ENCODE peak calls at places on chromosomes 4 and X, in nine cellular contexts. X is epithelial cell of esophagus, Y is HCT116, Z is tibial nerve, G is fibroblast of mammary gland, V is heart left ventricle, H is stomach, I is body of pancreas, T is H1. O is an unnamed sample.

GRCh38 chr4:73001885-73002284 is 67.6 kb downstream of the COX18 start:
- DNase-seq in X (no peak), Y (no peak), Z (no peak), G (no peak), V (no peak), H (no peak), I (no peak), T (no peak), O (no peak)

GRCh38 chr4:792729-793108 is 33.2 kb downstream of the CPLX1 start:
- DNase-seq in X (no peak), Y (no peak), Z (peak), G (no peak), V (no peak), H (no peak), I (no peak), T (no peak), O (no peak)

GRCh38 chr4:2065106-2065930 is 6.2 kb downstream of the NAT8L start:
- DNase-seq in X (no peak), Y (no peak), Z (no peak), G (no peak), V (peak), H (no peak), I (no peak), T (no peak), O (no peak)

GRCh38 chrX:133600536-133600935 is 185.2 kb upstream of the GPC4 start:
- DNase-seq in X (no peak), Y (no peak), Z (no peak), G (peak), V (no peak), H (no peak), I (no peak), T (no peak), O (no peak)

GRCh38 chr4:138957302-138957701 is 58.3 kb upstream of the NOCT start:
- DNase-seq in X (no peak), Y (no peak), Z (no peak), G (no peak), V (no peak), H (no peak), I (no peak), T (peak), O (no peak)

GRCh38 chrX:117510453-117510852 is 606.2 kb downstream of the KLHL13 start:
- DNase-seq in X (peak), Y (no peak), Z (no peak), G (no peak), V (no peak), H (no peak), I (no peak), T (no peak), O (no peak)

GRCh38 chrX:41245641-41246040 is 88.3 kb upstream of the DDX3X start:
- DNase-seq in X (no peak), Y (no peak), Z (no peak), G (no peak), V (no peak), H (no peak), I (no peak), T (no peak), O (no peak)

GRCh38 chrX:134144231-134144630 is 92.8 kb upstream of the CCDC160 start:
- DNase-seq in X (peak), Y (peak), Z (no peak), G (peak), V (no peak), H (no peak), I (no peak), T (no peak), O (no peak)

GRCh38 chrX:74133156-74133796 is 170.7 kb upstream of the ZCCHC13 start:
- DNase-seq in X (peak), Y (peak), Z (no peak), G (peak), V (no peak), H (no peak), I (no peak), T (no peak), O (peak)

GRCh38 chr4:108416831-108417230 is 203.5 kb upstream of the RPL34 start:
- DNase-seq in X (no peak), Y (no peak), Z (no peak), G (no peak), V (no peak), H (no peak), I (no peak), T (no peak), O (no peak)

GRCh38 chr4:104589264-104589868 is 94.7 kb upstream of the CXXC4 start:
- DNase-seq in X (no peak), Y (no peak), Z (no peak), G (no peak), V (no peak), H (no peak), I (no peak), T (no peak), O (no peak)

GRCh38 chr4:177427097-177427665 is 15.1 kb downstream of the AGA start:
- DNase-seq in X (peak), Y (no peak), Z (no peak), G (peak), V (no peak), H (no peak), I (no peak), T (no peak), O (peak)

GRCh38 chrX:13013353-13014110 is 30.9 kb downstream of the FAM9C start:
- DNase-seq in X (peak), Y (no peak), Z (no peak), G (peak), V (peak), H (no peak), I (peak), T (no peak), O (no peak)

GRCh38 chr4:114192854-114193253 is 213.4 kb upstream of the ARSJ start:
- DNase-seq in X (no peak), Y (no peak), Z (no peak), G (no peak), V (no peak), H (no peak), I (no peak), T (no peak), O (no peak)

GRCh38 chrX:130105226-130105625 is 5.1 kb downstream of the ELF4 start:
- DNase-seq in X (no peak), Y (no peak), Z (no peak), G (no peak), V (peak), H (no peak), I (no peak), T (no peak), O (no peak)

GRCh38 chr4:56118845-56119244 is 170.1 kb downstream of the CEP135 start:
- DNase-seq in X (no peak), Y (no peak), Z (no peak), G (no peak), V (no peak), H (no peak), I (no peak), T (no peak), O (no peak)

GRCh38 chr4:79317711-79318110 is 8.2 kb downstream of the NAA11 start:
- DNase-seq in X (no peak), Y (no peak), Z (no peak), G (no peak), V (no peak), H (no peak), I (no peak), T (no peak), O (no peak)

GRCh38 chr4:1910643-1911042 is 39.5 kb downstream of the NSD2 start:
- DNase-seq in X (peak), Y (no peak), Z (no peak), G (peak), V (no peak), H (peak), I (peak), T (peak), O (peak)

GRCh38 chr4:165207016-165207430 is 338 bp upstream of the KLHL2 start:
- DNase-seq in X (peak), Y (no peak), Z (no peak), G (peak), V (no peak), H (no peak), I (peak), T (no peak), O (no peak)

GRCh38 chr4:104420766-104421165 is 73.9 kb downstream of the CXXC4 start:
- DNase-seq in X (no peak), Y (no peak), Z (no peak), G (no peak), V (no peak), H (no peak), I (no peak), T (no peak), O (no peak)

GRCh38 chrX:40060356-40060845 is 37.4 kb downstream of the BCOR start:
- DNase-seq in X (no peak), Y (no peak), Z (no peak), G (no peak), V (no peak), H (no peak), I (no peak), T (no peak), O (no peak)

GRCh38 chr4:180521181-180521580 is 1722.0 kb upstream of the TENM3 start:
- DNase-seq in X (no peak), Y (no peak), Z (no peak), G (no peak), V (no peak), H (no peak), I (no peak), T (no peak), O (no peak)

GRCh38 chr4:181860668-181861067 is 382.5 kb upstream of the TENM3 start:
- DNase-seq in X (no peak), Y (no peak), Z (no peak), G (peak), V (no peak), H (no peak), I (no peak), T (no peak), O (no peak)

GRCh38 chr4:211033-211511 is 86.8 kb downstream of the ZNF718 start:
- DNase-seq in X (peak), Y (no peak), Z (no peak), G (no peak), V (no peak), H (no peak), I (no peak), T (no peak), O (no peak)

GRCh38 chr4:112147697-112148096 is 2.4 kb downstream of the FAM241A start:
- DNase-seq in X (no peak), Y (no peak), Z (no peak), G (peak), V (peak), H (no peak), I (no peak), T (no peak), O (no peak)

GRCh38 chr4:98430708-98431403 is 169.7 kb downstream of the RAP1GDS1 start:
- DNase-seq in X (peak), Y (peak), Z (no peak), G (peak), V (no peak), H (no peak), I (no peak), T (no peak), O (peak)

GRCh38 chrX:41386222-41386990 is 52.4 kb downstream of the DDX3X start:
- DNase-seq in X (peak), Y (no peak), Z (no peak), G (peak), V (no peak), H (no peak), I (no peak), T (no peak), O (no peak)

GRCh38 chr4:26220704-26221103 is 100.1 kb upstream of the RBPJ start:
- DNase-seq in X (peak), Y (no peak), Z (no peak), G (peak), V (no peak), H (no peak), I (no peak), T (no peak), O (peak)

GRCh38 chr4:172127168-172127567 is 314.0 kb downstream of the GALNTL6 start:
- DNase-seq in X (no peak), Y (no peak), Z (no peak), G (no peak), V (no peak), H (no peak), I (no peak), T (no peak), O (no peak)

GRCh38 chrX:101080326-101080725 is 1.6 kb downstream of the TMEM35A start:
- DNase-seq in X (no peak), Y (no peak), Z (no peak), G (no peak), V (no peak), H (no peak), I (no peak), T (no peak), O (no peak)

GRCh38 chrX:107566603-107567262 is 61.6 kb upstream of the PRPS1 start:
- DNase-seq in X (peak), Y (no peak), Z (no peak), G (no peak), V (no peak), H (no peak), I (no peak), T (no peak), O (no peak)

GRCh38 chr4:62670509-62670908 is 1470.4 kb downstream of the ADGRL3 start:
- DNase-seq in X (no peak), Y (no peak), Z (no peak), G (no peak), V (peak), H (no peak), I (no peak), T (no peak), O (no peak)

GRCh38 chr4:137861682-137862081 is 329.4 kb upstream of the PCDH18 start:
- DNase-seq in X (peak), Y (no peak), Z (no peak), G (peak), V (no peak), H (no peak), I (no peak), T (no peak), O (no peak)

GRCh38 chr4:30256105-30256828 is 463.9 kb upstream of the PCDH7 start:
- DNase-seq in X (peak), Y (no peak), Z (no peak), G (no peak), V (no peak), H (no peak), I (no peak), T (no peak), O (no peak)

GRCh38 chr4:111512081-111512774 is 633.0 kb upstream of the FAM241A start:
- DNase-seq in X (peak), Y (peak), Z (no peak), G (peak), V (no peak), H (no peak), I (no peak), T (no peak), O (peak)

GRCh38 chr4:88033309-88033708 is 25.9 kb downstream of the PKD2 start:
- DNase-seq in X (peak), Y (peak), Z (no peak), G (peak), V (no peak), H (peak), I (peak), T (no peak), O (no peak)
- TF ChIP-seq CTCF in X (peak), Y (peak), Z (peak), G (peak), V (peak), H (no peak), I (peak), T (peak), O (peak)

DNA sequence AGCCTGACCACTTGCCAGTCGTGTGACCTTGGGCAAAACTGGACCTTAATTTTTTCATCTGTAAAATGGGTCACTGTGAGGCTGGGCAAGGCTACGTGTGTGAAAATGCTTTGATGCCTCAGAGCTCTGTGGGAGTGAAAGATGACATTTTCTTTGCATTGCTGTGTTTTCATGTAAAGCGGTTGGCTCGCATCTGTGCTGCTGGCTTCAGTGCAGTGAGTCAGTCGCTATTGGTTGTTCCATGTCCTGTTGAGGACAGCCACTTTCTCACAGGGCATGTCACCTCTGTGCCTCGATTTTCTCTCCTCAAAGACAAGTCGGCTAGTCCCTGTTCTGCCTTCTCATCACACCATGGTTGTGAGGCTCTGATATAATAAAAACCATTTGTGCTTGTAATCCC is 4.4 kb downstream of the MTMR1 start:
- DNase-seq in X (no peak), Y (no peak), Z (no peak), G (no peak), V (no peak), H (no peak), I (no peak), T (no peak), O (no peak)
- H3K4me3 ChIP-seq in X (no peak), Y (no peak), Z (no peak), G (no peak), V (no peak), H (no peak), I (no peak), T (no peak), O (no peak)

GRCh38 chr4:186298034-186298647 is 32.2 kb downstream of the F11 start:
- DNase-seq in X (no peak), Y (no peak), Z (no peak), G (no peak), V (no peak), H (no peak), I (no peak), T (peak), O (no peak)
- TF ChIP-seq CTCF in X (no peak), Y (no peak), Z (no peak), G (no peak), V (no peak), H (no peak), I (no peak), T (peak), O (no peak)

GRCh38 chr4:88738146-88738545 is 40.5 kb upstream of the NAP1L5 start:
- DNase-seq in X (no peak), Y (no peak), Z (no peak), G (no peak), V (no peak), H (no peak), I (no peak), T (no peak), O (no peak)
- H3K4me3 ChIP-seq in X (no peak), Y (no peak), Z (no peak), G (no peak), V (no peak), H (no peak), I (no peak), T (no peak), O (no peak)

GRCh38 chr4:6943012-6943869 is 33.6 kb downstream of the TBC1D14 start:
- DNase-seq in X (peak), Y (peak), Z (no peak), G (no peak), V (no peak), H (no peak), I (no peak), T (no peak), O (no peak)
- TF ChIP-seq CTCF in X (no peak), Y (no peak), Z (no peak), G (no peak), V (no peak), H (no peak), I (no peak), T (no peak), O (no peak)

DNA sequence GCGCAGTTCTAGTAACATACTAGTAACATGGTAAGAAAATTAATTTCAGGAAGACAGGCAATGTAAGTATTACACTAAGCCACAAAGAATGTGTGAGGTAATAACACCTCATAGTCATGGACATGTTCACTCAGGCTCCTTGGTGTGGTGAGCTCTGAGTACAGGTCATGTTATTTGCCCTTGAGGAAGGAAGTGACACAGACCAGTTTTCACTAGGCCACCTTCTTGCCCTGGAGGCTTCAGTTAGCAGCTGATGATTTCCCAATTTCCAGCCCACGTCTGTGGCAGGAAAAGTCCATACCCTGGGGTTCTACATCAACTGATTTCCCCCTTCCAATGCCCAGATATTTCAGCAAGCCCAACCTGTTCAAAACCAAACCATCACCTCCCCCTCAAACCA is 6.7 kb downstream of the APOO start:
- DNase-seq in X (peak), Y (peak), Z (no peak), G (peak), V (no peak), H (no peak), I (no peak), T (no peak), O (no peak)
- H3K4me3 ChIP-seq in X (no peak), Y (no peak), Z (no peak), G (no peak), V (no peak), H (no peak), I (no peak), T (no peak), O (no peak)

DNA sequence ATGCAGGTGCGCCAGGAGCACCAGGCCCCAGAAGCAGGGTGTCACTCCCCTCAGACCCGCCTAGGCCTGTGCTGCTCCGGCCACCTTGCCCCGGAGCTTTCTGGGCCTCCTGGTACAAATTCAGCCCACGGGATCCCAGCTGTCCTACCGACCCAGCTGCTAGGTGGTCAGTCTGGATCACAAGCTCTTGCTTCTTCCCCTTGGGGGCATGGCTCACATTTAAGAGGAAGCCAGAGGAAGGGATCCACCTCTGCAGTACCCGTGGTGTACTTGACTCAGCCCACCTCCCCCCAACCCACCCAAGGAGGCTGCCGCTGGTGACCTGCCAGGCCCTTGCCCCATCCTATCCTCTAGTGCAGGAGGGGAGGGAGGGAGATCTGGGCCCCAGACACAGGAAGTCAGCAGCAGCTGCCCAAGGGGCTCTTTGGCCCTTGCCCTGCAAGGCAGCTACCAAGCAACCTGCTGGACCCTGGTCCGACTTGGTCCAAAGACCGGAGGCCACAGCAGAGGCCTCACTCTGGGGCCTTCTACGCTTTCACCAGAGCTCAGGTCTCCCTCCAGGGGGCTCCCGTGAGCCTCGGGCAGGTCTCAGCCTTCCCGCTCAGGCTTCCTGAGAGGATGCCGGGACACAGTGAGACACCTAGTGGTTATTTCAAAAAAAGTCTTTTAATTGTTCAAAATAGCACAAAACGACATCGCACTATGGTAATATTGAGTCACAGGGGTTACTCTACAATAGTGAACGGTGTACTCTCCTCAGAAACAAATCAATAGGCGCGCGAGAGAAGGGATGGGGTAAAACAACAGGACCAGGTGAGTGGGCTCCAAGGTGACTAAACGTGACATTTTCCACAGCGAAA is 2.7 kb upstream of the RENBP start:
- DNase-seq in X (peak), Y (peak), Z (no peak), G (peak), V (peak), H (peak), I (peak), T (peak), O (no peak)
- TF ChIP-seq CTCF in X (peak), Y (no peak), Z (peak), G (peak), V (peak), H (no peak), I (peak), T (peak), O (peak)

GRCh38 chrX:104564335-104564734 is 1.7 kb upstream of the IL1RAPL2 start:
- DNase-seq in X (no peak), Y (no peak), Z (no peak), G (no peak), V (no peak), H (no peak), I (no peak), T (no peak), O (no peak)

GRCh38 chrX:104566921-104567501 is 1.0 kb downstream of the IL1RAPL2 start:
- DNase-seq in X (peak), Y (no peak), Z (no peak), G (no peak), V (no peak), H (no peak), I (no peak), T (peak), O (no peak)

GRCh38 chrX:104564921-104565703 is 887 bp upstream of the IL1RAPL2 start:
- DNase-seq in X (peak), Y (no peak), Z (no peak), G (no peak), V (no peak), H (no peak), I (no peak), T (no peak), O (no peak)

GRCh38 chrX:104567506-104567905 is 1.5 kb downstream of the IL1RAPL2 start:
- DNase-seq in X (no peak), Y (no peak), Z (no peak), G (no peak), V (no peak), H (no peak), I (no peak), T (no peak), O (no peak)

GRCh38 chrX:104565791-104566687 is at the start of gene IL1RAPL2:
- DNase-seq in X (peak), Y (no peak), Z (no peak), G (peak), V (no peak), H (peak), I (peak), T (peak), O (no peak)
- H3K4me3 ChIP-seq in X (peak), Y (no peak), Z (peak), G (no peak), V (peak), H (peak), I (no peak), T (peak), O (no peak)

O was measured in AG04449.